ENCODE peak calls at places on chromosome 11, in four cellular contexts. T is NCI-H460, Y is NB4, R is cardiac muscle cell. A is an unnamed sample.

GRCh38 chr11:74471037-74471436 is 3.7 kb upstream of the KCNE3 start:
- DNase-seq in R (no peak), T (no peak), Y (no peak), A (no peak)

GRCh38 chr11:47259178-47259977 is 1.6 kb downstream of the NR1H3 start:
- DNase-seq in R (peak; percentile 71), T (peak; percentile 40), Y (peak; percentile 61), A (no peak)

GRCh38 chr11:41920374-41920773 is 460.9 kb upstream of the LRRC4C start:
- DNase-seq in Y (no peak), R (no peak), T (no peak), A (no peak)

GRCh38 chr11:62788991-62789390 is 1.8 kb downstream of the TMEM179B start:
- DNase-seq in T (no peak), Y (no peak), R (no peak), A (no peak)

GRCh38 chr11:71272161-71272560 is 19.8 kb upstream of the SHANK2 start:
- DNase-seq in R (no peak), T (no peak), Y (no peak), A (no peak)

GRCh38 chr11:124623861-124624525 is 1.3 kb downstream of the TBRG1 start:
- DNase-seq in T (no peak), Y (no peak), R (no peak), A (no peak)

GRCh38 chr11:36131719-36132349 is 157.4 kb downstream of the COMMD9 start:
- DNase-seq in T (no peak), R (peak; percentile 60), Y (peak; percentile 44), A (no peak)

GRCh38 chr11:12502041-12502440 is 124.7 kb downstream of the PARVA start:
- DNase-seq in Y (no peak), T (no peak), R (no peak), A (no peak)

GRCh38 chr11:120712862-120713770 is 201.6 kb downstream of the GRIK4 start:
- DNase-seq in Y (no peak), R (no peak), T (no peak), A (no peak)

GRCh38 chr11:12657981-12658380 is 16.2 kb upstream of the TEAD1 start:
- DNase-seq in Y (no peak), T (no peak), R (no peak), A (no peak)

GRCh38 chr11:130383363-130384168 is 44.8 kb downstream of the ADAMTS8 start:
- DNase-seq in Y (peak; percentile 72), R (peak; percentile 41), T (no peak), A (peak; percentile 87)

GRCh38 chr11:117089685-117090084 is 8.5 kb downstream of the SIK3 start:
- DNase-seq in T (no peak), Y (no peak), R (no peak), A (no peak)

GRCh38 chr11:126284829-126285228 is 1.9 kb downstream of the TIRAP start:
- DNase-seq in T (peak; percentile 67), Y (peak; percentile 75), R (no peak), A (no peak)

GRCh38 chr11:10657308-10658271 is 36.0 kb downstream of the IRAG1 start:
- DNase-seq in R (no peak), Y (no peak), T (no peak), A (no peak)

GRCh38 chr11:11409916-11410315 is 56.9 kb upstream of the CSNK2A3 start:
- DNase-seq in T (no peak), Y (no peak), R (peak; percentile 22), A (no peak)

GRCh38 chr11:62195945-62196344 is 5.9 kb downstream of the SCGB1D1 start:
- DNase-seq in R (no peak), Y (no peak), T (no peak), A (no peak)

GRCh38 chr11:8317164-8317563 is 53.5 kb upstream of the LMO1 start:
- DNase-seq in R (no peak), Y (no peak), T (no peak), A (no peak)

GRCh38 chr11:83249972-83250593 is 36.1 kb downstream of the CCDC90B start:
- DNase-seq in R (peak; percentile 46), Y (peak; percentile 61), T (peak; percentile 24), A (peak; percentile 9)